ENCODE peak calls at places on chromosomes 5 and 9, in seven cellular contexts. Z, N, V, W, R, K and I are unnamed samples.

GRCh38 chr5:1500411-1501091 is 23.2 kb downstream of the LPCAT1 start:
- DNase-seq in Z (no peak), N (no peak), V (peak; percentile 68), W (no peak), R (no peak), K (no peak), I (no peak)

GRCh38 chr9:131323629-131324028 is 34.1 kb downstream of the PLPP7 start:
- DNase-seq in Z (no peak), N (no peak), V (no peak), W (no peak), R (no peak), K (no peak), I (no peak)

GRCh38 chr9:93126825-93127368 is 7.2 kb downstream of the NINJ1 start:
- DNase-seq in Z (no peak), N (peak; percentile 32), V (peak; percentile 81), W (no peak), R (no peak), K (no peak), I (no peak)

GRCh38 chr9:97628668-97629067 is 4.5 kb downstream of the TSTD2 start:
- DNase-seq in Z (no peak), N (peak; percentile 46), V (no peak), W (no peak), R (no peak), K (no peak), I (no peak)

GRCh38 chr9:5671711-5672353 is 42.9 kb downstream of the RIC1 start:
- DNase-seq in Z (no peak), N (no peak), V (no peak), W (no peak), R (peak; percentile 55), K (no peak), I (no peak)

GRCh38 chr9:117691367-117691766 is 12.8 kb upstream of the TLR4 start:
- DNase-seq in Z (no peak), N (no peak), V (no peak), W (no peak), R (no peak), K (no peak), I (peak; percentile 42)

GRCh38 chr9:134427153-134427782 is 101.0 kb downstream of the RXRA start:
- DNase-seq in Z (no peak), N (no peak), V (no peak), W (no peak), R (no peak), K (no peak), I (no peak)

GRCh38 chr9:6667633-6668280 is 22.2 kb upstream of the GLDC start:
- DNase-seq in Z (no peak), N (peak; percentile 57), V (no peak), W (no peak), R (peak; percentile 18), K (peak; percentile 25), I (peak; percentile 12)

GRCh38 chr9:708182-708555 is 133.3 kb upstream of the DMRT1 start:
- DNase-seq in Z (no peak), N (no peak), V (no peak), W (no peak), R (no peak), K (no peak), I (peak; percentile 40)
- H3K4me3 ChIP-seq in Z (peak overlapping the region; percentile 56), N (no peak overlapping the region), V (peak overlapping the region; percentile 26), W (peak overlapping the region; percentile 48), R (no peak overlapping the region), K (peak overlapping the region; percentile 59), I (peak overlapping the region; percentile 37)

GRCh38 chr5:171509467-171509866 is 90.0 kb downstream of the FGF18 start:
- DNase-seq in Z (no peak), N (no peak), V (no peak), W (no peak), R (no peak), K (no peak), I (no peak)
- H3K4me3 ChIP-seq in Z (no peak overlapping the region), N (no peak overlapping the region), V (no peak overlapping the region), W (no peak overlapping the region), R (no peak overlapping the region), K (no peak overlapping the region), I (no peak overlapping the region)

DNA sequence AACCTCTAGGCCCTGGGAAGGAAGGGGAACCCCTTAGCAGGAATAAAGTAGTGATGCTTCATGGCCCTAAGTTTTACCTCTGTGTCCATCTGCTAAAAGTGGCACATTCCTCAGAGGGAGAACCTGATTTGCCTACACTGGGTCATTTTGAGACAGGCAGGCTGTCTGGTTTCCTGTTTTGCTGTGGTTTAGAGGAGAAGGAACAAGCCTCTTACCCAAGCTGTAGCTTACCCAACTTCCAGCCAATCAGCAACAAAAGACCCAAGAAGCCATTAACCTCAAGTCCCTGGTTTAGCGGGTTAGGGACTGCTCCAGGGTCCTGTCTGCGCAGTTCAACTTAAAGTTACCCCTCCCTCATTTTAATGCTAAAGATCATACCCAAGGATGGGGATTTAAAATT is 411.0 kb downstream of the MAT2B start:
- DNase-seq in Z (no peak), N (no peak), V (no peak), W (no peak), R (no peak), K (peak; percentile 21), I (no peak)
- H3K4me3 ChIP-seq in Z (no peak overlapping the region), N (no peak overlapping the region), V (no peak overlapping the region), W (no peak overlapping the region), R (no peak overlapping the region), K (no peak overlapping the region), I (no peak overlapping the region)

DNA sequence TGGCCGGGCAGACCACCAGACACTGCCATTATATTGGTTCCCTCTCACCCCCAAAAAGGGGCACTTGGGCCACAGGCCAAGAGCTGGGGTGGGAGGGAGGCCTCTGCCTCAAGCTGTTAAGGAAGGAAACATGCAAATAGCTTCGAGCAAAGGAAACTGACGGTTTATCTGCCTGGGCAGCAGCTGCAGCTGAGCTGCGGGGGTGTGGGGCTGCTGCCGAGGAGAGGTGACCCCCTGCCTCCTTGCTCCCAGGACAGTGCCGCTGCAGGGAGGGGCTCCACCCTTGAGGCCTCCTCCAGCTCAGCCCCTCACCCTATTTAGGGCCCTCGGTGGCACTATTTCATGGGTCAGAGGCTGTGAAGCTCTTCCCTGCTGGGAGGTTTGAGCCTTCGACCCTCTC is 789 bp downstream of the DOK3 start:
- DNase-seq in Z (no peak), N (no peak), V (no peak), W (no peak), R (no peak), K (no peak), I (no peak)
- H3K4me3 ChIP-seq in Z (no peak overlapping the region), N (no peak overlapping the region), V (no peak overlapping the region), W (no peak overlapping the region), R (no peak overlapping the region), K (no peak overlapping the region), I (no peak overlapping the region)

GRCh38 chr9:12776775-12777055 is 1.9 kb downstream of the LURAP1L start:
- DNase-seq in Z (no peak), N (no peak), V (no peak), W (no peak), R (no peak), K (peak; percentile 54), I (no peak)

GRCh38 chr9:12775963-12776774 is 1.3 kb downstream of the LURAP1L start:
- DNase-seq in Z (peak; percentile 76), N (peak; percentile 85), V (peak; percentile 86), W (no peak), R (no peak), K (peak; percentile 91), I (peak; percentile 96)

GRCh38 chr9:12775373-12775962 is 648 bp downstream of the LURAP1L start:
- DNase-seq in Z (no peak), N (peak; percentile 50), V (no peak), W (no peak), R (no peak), K (no peak), I (peak; percentile 44)

GRCh38 chr9:12773562-12773961 is 1.3 kb upstream of the LURAP1L start:
- DNase-seq in Z (no peak), N (no peak), V (no peak), W (no peak), R (no peak), K (peak; percentile 63), I (no peak)

DNA sequence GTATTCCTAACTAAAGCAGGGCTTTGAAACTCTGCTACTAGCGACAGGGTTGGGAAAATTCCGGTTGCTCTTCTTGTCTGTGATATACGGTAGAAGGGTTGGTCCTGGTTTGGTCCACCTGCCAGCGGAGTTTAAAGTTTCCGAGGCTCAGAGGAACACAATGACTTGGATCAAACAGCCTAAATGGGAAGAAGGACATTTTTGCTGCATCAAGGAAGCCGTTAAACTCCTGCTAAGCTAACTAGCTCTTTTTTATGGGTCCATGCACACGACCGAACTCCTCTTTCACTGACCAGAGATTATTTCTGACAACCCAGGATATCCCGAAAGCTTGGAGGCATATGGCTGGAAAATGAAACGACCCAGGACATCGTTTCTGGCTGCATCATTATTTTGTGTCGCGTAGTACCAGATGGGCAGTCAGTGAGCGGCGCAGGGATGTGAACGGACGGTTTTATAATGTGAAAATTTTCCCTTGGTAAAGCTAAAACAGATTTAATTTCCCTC is at the start of gene LURAP1L:
- DNase-seq in Z (peak; percentile 50), N (peak; percentile 85), V (peak; percentile 59), W (no peak), R (no peak), K (peak; percentile 80), I (peak; percentile 90)
- H3K4me3 ChIP-seq in Z (peak within 1 kb of the TSS; percentile 90), N (peak within 1 kb of the TSS; percentile 87), V (peak within 1 kb of the TSS; percentile 84), W (peak within 1 kb of the TSS; percentile 83), R (no peak within 1 kb of the TSS), K (peak within 1 kb of the TSS; percentile 70), I (peak within 1 kb of the TSS; percentile 80)

GRCh38 chr5:151213803-151214613 is 9.9 kb downstream of the CCDC69 start:
- DNase-seq in Z (no peak), N (peak; percentile 65), V (peak; percentile 67), W (peak; percentile 26), R (peak; percentile 83), K (peak; percentile 23), I (peak; percentile 25)
- H3K4me3 ChIP-seq in Z (no peak overlapping the region), N (no peak overlapping the region), V (no peak overlapping the region), W (peak overlapping the region; percentile 49), R (peak overlapping the region; percentile 85), K (no peak overlapping the region), I (no peak overlapping the region)